ENCODE peak calls at places on chromosomes 7 and 10, in four cellular contexts. G is naive thymus-derived CD4-positive, alpha-beta T cell; X is fibroblast of the aortic adventitia; Y is neural crest cell. N is an unnamed sample.

GRCh38 chr7:80833289-80834104 is 85.4 kb downstream of the SEMA3C start:
- DNase-seq in G (no peak), X (peak), Y (no peak), N (no peak)

GRCh38 chr7:31955021-31955420 is 115.2 kb downstream of the PDE1C start:
- DNase-seq in G (no peak), X (no peak), Y (no peak), N (no peak)

GRCh38 chr10:132972986-132973902 is 30.9 kb upstream of the CFAP46 start:
- DNase-seq in G (no peak), X (no peak), Y (no peak), N (no peak)

GRCh38 chr7:34991938-34992840 is 45.1 kb downstream of the DPY19L1 start:
- DNase-seq in G (no peak), X (peak), Y (no peak), N (no peak)

GRCh38 chr10:129963076-129963830 is 821 bp downstream of the EBF3 start:
- DNase-seq in G (no peak), X (peak), Y (no peak), N (peak)

GRCh38 chr10:75726522-75727493 is 295.4 kb downstream of the LRMDA start:
- DNase-seq in G (no peak), X (no peak), Y (no peak), N (no peak)

GRCh38 chr10:73967022-73967429 is 30.9 kb upstream of the VCL start:
- DNase-seq in G (no peak), X (no peak), Y (no peak), N (no peak)

GRCh38 chr7:114760477-114760876 is 161.4 kb upstream of the MDFIC start:
- DNase-seq in G (no peak), X (no peak), Y (no peak), N (no peak)

GRCh38 chr7:12130664-12131063 is 80.4 kb upstream of the TMEM106B start:
- DNase-seq in G (no peak), X (peak), Y (no peak), N (no peak)

GRCh38 chr10:98249134-98249533 is 18.9 kb downstream of the LOXL4 start:
- DNase-seq in G (no peak), X (no peak), Y (no peak), N (no peak)

GRCh38 chr10:7310076-7310475 is 100.8 kb downstream of the SFMBT2 start:
- DNase-seq in G (no peak), X (no peak), Y (no peak), N (no peak)

GRCh38 chr7:5421626-5422323 is 1.9 kb downstream of the TNRC18 start:
- DNase-seq in G (no peak), X (peak), Y (peak), N (no peak)

GRCh38 chr7:124597509-124597908 is 168.1 kb downstream of the GPR37 start:
- DNase-seq in G (no peak), X (no peak), Y (no peak), N (no peak)

GRCh38 chr7:48643420-48644013 is 280.8 kb upstream of the CDC14C start:
- DNase-seq in G (no peak), X (no peak), Y (no peak), N (no peak)

GRCh38 chr10:60898372-60898771 is 45.6 kb downstream of the RHOBTB1 start:
- DNase-seq in G (no peak), X (no peak), Y (no peak), N (no peak)

GRCh38 chr7:139592801-139593461 is 69.4 kb downstream of the CLEC2L start:
- DNase-seq in G (no peak), X (no peak), Y (no peak), N (no peak)

GRCh38 chr10:124575107-124576035 is 113.7 kb downstream of the LHPP start:
- DNase-seq in G (no peak), X (no peak), Y (no peak), N (no peak)

GRCh38 chr7:92875719-92876118 is 39.3 kb upstream of the CDK6 start:
- DNase-seq in G (no peak), X (peak), Y (no peak), N (no peak)

GRCh38 chr10:74637685-74638084 is 188.7 kb upstream of the KAT6B start:
- DNase-seq in G (no peak), X (no peak), Y (no peak), N (no peak)

GRCh38 chr7:157397751-157398691 is 61.2 kb downstream of the DNAJB6 start:
- DNase-seq in G (peak), X (peak), Y (peak), N (peak)

GRCh38 chr7:128235469-128235868 is 5.6 kb upstream of the LEP start:
- DNase-seq in G (no peak), X (no peak), Y (no peak), N (no peak)

GRCh38 chr7:74097937-74098614 is 14.5 kb downstream of the LIMK1 start:
- DNase-seq in G (no peak), X (peak), Y (no peak), N (peak)

GRCh38 chr7:82039621-82040020 is 269.8 kb upstream of the HGF start:
- DNase-seq in G (no peak), X (no peak), Y (no peak), N (no peak)

GRCh38 chr10:110008518-110009339 is 945 bp downstream of the ADD3 start:
- DNase-seq in G (peak), X (no peak), Y (no peak), N (peak)

GRCh38 chr7:47354831-47355541 is 226.9 kb downstream of the TNS3 start:
- DNase-seq in G (no peak), X (no peak), Y (no peak), N (no peak)

GRCh38 chr10:103614511-103615158 is 121.1 kb downstream of the NEURL1 start:
- DNase-seq in G (no peak), X (no peak), Y (no peak), N (no peak)

GRCh38 chr10:19245889-19246841 is 197.6 kb downstream of the MALRD1 start:
- DNase-seq in G (no peak), X (peak), Y (no peak), N (no peak)